ENCODE peak calls at places on chromosomes 11 and 22, in six cellular contexts. C is right atrium auricular region, P is non-pigmented ciliary epithelial cell, W is NCI-H1105, Z is neural progenitor cell, U is HL-60. N is an unnamed sample.

GRCh38 chr11:6615046-6615445 is 3.0 kb upstream of the TAF10 start:
- DNase-seq in C (no peak), P (no peak), W (no peak), Z (no peak), U (no peak), N (no peak)

GRCh38 chr11:71245601-71246391 is 6.6 kb downstream of the SHANK2 start:
- DNase-seq in C (no peak), P (no peak), W (no peak), Z (no peak), U (no peak), N (no peak)

GRCh38 chr22:45968751-45969413 is 8.1 kb downstream of the WNT7B start:
- DNase-seq in C (no peak), P (peak), W (no peak), Z (no peak), U (no peak), N (no peak)

GRCh38 chr22:37735054-37735453 is 38.2 kb downstream of the TRIOBP start:
- DNase-seq in C (peak), P (no peak), W (no peak), Z (peak), U (no peak), N (peak)

GRCh38 chr11:31995525-31996123 is 95.2 kb upstream of the RCN1 start:
- DNase-seq in C (no peak), P (no peak), W (no peak), Z (no peak), U (no peak), N (no peak)

GRCh38 chr11:122139595-122139866 is 23.5 kb upstream of the BLID start:
- DNase-seq in C (no peak), P (no peak), W (no peak), Z (no peak), U (no peak), N (no peak)

GRCh38 chr11:32439488-32440210 is 4.3 kb upstream of the WT1 start:
- DNase-seq in C (no peak), P (no peak), W (no peak), Z (peak), U (no peak), N (no peak)

GRCh38 chr11:65791719-65792213 is 4.9 kb downstream of the OVOL1 start:
- DNase-seq in C (no peak), P (no peak), W (no peak), Z (no peak), U (peak), N (no peak)

GRCh38 chr11:45477588-45477987 is 187.8 kb downstream of the CHST1 start:
- DNase-seq in C (no peak), P (no peak), W (no peak), Z (no peak), U (no peak), N (no peak)

GRCh38 chr11:92211576-92212167 is 12.9 kb upstream of the FAT3 start:
- DNase-seq in C (no peak), P (no peak), W (no peak), Z (peak), U (no peak), N (peak)

N was measured in ACHN.